ENCODE peak calls at places on chromosome 13, in nine cellular contexts. C is Peyer's patch; H is CD4-positive, alpha-beta T cell; D is stomach; O is lower lobe of right lung; U is lung; S is psoas muscle; X is RWPE1; F is breast epithelium. P is an unnamed sample.

GRCh38 chr13:113753171-113753570 is 5.9 kb upstream of the TMEM255B start:
- DNase-seq in C (peak), X (no peak), U (no peak), S (no peak), F (no peak), O (peak), D (no peak), H (no peak), P (no peak)

GRCh38 chr13:93227280-93227905 is 786 bp downstream of the GPC6 start:
- DNase-seq in S (peak), X (no peak), U (no peak), D (no peak), H (no peak), F (no peak), O (peak), C (no peak), P (no peak)

GRCh38 chr13:73722120-73722519 is 412.1 kb downstream of the KLF12 start:
- DNase-seq in C (no peak), O (no peak), H (no peak), S (no peak), U (no peak), X (peak), D (no peak), F (no peak), P (no peak)

GRCh38 chr13:32354040-32354439 is 38.7 kb downstream of the BRCA2 start:
- DNase-seq in X (no peak), H (no peak), C (no peak), S (no peak), U (no peak), D (no peak), O (no peak), F (no peak), P (no peak)

GRCh38 chr13:37014609-37015008 is 14.0 kb downstream of the EXOSC8 start:
- DNase-seq in F (no peak), O (no peak), H (no peak), X (no peak), D (no peak), S (no peak), U (no peak), C (no peak), P (no peak)

GRCh38 chr13:103056008-103056407 is 10.2 kb downstream of the SLC10A2 start:
- DNase-seq in U (no peak), D (no peak), S (no peak), F (no peak), H (no peak), O (no peak), C (no peak), X (no peak), P (no peak)

GRCh38 chr13:114067381-114067885 is 65.0 kb downstream of the RASA3 start:
- DNase-seq in F (no peak), X (no peak), S (no peak), H (no peak), C (no peak), O (no peak), D (no peak), U (no peak), P (no peak)

GRCh38 chr13:25489238-25489637 is 117.5 kb downstream of the ATP8A2 start:
- DNase-seq in D (no peak), F (no peak), S (no peak), C (no peak), U (no peak), O (no peak), H (no peak), X (no peak), P (no peak)

GRCh38 chr13:89520468-89520867 is 1827.0 kb upstream of the MIR17HG start:
- DNase-seq in F (no peak), O (no peak), X (peak), D (no peak), H (no peak), S (no peak), C (no peak), U (no peak), P (no peak)

GRCh38 chr13:87810391-87810801 is 139.2 kb downstream of the SLITRK5 start:
- DNase-seq in D (no peak), O (no peak), H (no peak), S (no peak), F (no peak), X (no peak), C (no peak), U (no peak), P (no peak)
- TF ChIP-seq CTCF in D (no peak), O (no peak), H (no peak), S (no peak), F (no peak), X (no peak), C (no peak), U (no peak), P (no peak)

DNA sequence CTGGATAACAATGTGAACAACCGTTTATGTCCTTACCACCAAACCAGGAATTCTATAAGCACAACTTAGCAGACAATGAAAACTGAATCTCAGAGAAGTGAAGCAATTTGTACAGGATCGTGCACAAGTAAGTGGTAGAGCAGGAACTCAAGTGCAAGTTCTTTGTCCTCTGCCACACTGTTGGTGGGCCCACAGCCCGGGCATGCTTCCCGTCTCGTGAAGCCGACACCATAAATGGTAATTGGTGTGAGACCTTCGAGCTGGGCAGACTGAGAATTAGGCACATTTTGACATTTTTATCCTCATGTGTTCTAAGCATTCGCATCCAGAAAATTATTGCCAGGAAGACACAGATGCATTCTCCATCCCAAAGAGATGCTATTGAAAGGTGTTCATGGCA is 27.9 kb upstream of the FLT1 start:
- DNase-seq in H (no peak), O (no peak), F (no peak), D (no peak), X (no peak), U (no peak), S (no peak), C (no peak), P (no peak)
- H3K27ac ChIP-seq in H (no peak), O (no peak), F (no peak), D (no peak), X (no peak), U (no peak), S (no peak), C (no peak), P (no peak)

DNA sequence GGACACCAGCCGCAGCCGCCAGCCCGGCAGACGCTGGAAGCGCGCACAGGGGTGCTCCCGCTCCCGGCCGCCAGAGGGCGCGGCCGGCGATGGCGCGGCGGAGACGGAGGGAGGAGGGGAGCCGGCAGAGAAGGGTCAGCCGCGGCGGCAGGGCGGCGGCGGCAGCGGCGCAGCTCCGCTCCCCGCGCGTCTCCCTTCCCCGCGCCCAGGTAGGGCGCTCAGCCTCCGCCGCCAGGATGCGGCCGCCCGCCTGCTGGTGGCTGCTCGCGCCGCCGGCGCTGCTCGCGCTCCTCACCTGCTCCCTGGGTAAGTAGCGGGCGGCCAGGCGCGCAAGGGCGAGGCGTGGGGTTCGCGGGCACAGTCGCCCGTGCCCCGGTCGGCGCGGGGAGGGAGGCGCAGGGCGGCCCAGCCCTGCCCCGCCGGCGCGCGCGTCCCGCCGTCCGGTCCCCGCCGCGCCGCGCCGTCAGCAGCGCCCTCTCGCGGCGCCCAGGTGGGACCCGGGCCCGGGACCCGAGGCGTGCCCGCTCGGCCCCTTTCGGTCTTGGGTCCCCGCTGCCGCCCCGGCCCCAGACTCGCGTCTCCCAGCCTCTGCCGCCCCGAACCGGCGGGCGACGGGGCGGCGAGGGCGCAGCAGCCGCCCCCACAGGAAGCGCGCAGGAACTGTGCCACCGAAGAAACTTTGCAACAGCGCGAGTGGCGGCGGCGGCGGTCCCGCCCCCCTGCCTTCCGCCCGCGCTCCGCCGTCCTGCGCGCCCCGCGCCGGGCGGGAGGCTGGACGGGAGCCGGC is at the start of gene B3GLCT:
- DNase-seq in F (peak), O (peak), C (peak), X (peak), S (peak), D (peak), U (peak), H (peak), P (peak)
- TF ChIP-seq CTCF in F (no peak), O (peak), C (peak), X (peak), S (peak), D (peak), U (peak), H (peak), P (peak)

GRCh38 chr13:51148952-51149573 is 38.0 kb upstream of the C13orf42 start:
- DNase-seq in S (no peak), H (no peak), C (no peak), F (peak), D (no peak), U (no peak), X (peak), O (no peak), P (no peak)

GRCh38 chr13:51153527-51153926 is 42.5 kb upstream of the C13orf42 start:
- DNase-seq in S (no peak), H (no peak), F (no peak), D (no peak), U (no peak), X (no peak), C (no peak), O (no peak), P (no peak)

GRCh38 chr13:51154029-51154555 is 43.0 kb upstream of the C13orf42 start:
- DNase-seq in O (no peak), F (no peak), H (no peak), S (no peak), X (no peak), U (no peak), D (no peak), C (no peak), P (no peak)

GRCh38 chr13:51151463-51151862 is 40.4 kb upstream of the C13orf42 start:
- DNase-seq in S (no peak), H (no peak), O (no peak), U (no peak), F (no peak), C (no peak), D (no peak), X (no peak), P (no peak)

GRCh38 chr13:51152713-51153112 is 41.6 kb upstream of the C13orf42 start:
- DNase-seq in O (no peak), C (no peak), U (no peak), S (no peak), F (no peak), X (no peak), H (no peak), D (no peak), P (no peak)
- H3K27ac ChIP-seq in O (no peak), C (no peak), U (no peak), S (no peak), F (no peak), X (no peak), H (no peak), D (no peak), P (no peak)

DNA sequence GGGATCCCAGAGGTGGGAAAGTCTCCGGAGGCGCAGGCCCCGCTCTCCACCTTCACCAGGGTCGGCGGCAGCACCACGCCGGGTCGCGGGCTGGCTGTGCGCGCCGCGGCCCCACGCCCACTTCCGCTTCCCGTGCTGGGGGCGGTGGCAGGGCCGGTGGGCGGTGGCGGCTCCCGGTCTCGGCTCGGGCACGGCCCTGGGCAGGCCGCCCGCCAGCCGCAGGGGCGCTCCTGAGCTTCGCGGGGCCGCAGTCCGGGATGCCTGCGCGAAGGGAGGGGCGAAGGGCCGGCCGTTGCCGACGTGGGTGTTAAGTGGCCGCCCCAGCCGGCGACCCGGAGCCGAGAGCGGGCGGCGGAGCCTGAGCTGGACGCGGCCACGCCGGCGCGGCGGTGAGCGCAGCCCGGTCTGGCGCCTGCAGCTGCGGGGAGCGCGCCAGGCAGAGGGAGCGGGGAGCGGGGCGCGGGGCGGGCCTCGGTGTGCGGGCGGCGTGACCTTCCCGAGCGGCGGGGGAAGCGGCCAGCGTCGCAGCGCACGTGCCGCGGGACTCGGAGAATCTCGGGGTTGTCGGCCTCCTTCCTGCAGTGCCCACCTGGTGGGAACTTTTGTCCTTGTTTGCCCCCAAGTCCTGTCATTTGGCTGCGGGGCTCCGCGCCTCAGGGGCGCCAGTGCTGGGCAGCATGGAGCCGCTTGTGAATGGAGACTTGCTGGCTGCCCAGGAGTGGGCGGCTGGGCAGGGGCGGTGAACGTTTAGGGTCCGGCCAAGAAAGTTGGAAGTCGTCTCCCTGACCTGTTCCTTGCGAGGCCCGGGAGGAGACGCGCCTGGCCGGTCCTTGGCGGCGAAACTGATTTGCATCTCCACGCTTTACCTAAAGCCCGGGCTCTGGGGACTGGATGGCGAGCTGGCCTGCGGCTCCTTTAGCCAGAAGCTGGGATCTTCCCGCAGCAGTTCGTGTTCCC is at the start of gene SLC25A15:
- DNase-seq in D (peak), X (peak), C (peak), U (peak), O (peak), H (peak), F (peak), S (peak), P (peak)
- TF ChIP-seq CTCF in D (no peak), X (peak), C (peak), U (no peak), O (peak), H (no peak), F (no peak), S (peak), P (no peak)

DNA sequence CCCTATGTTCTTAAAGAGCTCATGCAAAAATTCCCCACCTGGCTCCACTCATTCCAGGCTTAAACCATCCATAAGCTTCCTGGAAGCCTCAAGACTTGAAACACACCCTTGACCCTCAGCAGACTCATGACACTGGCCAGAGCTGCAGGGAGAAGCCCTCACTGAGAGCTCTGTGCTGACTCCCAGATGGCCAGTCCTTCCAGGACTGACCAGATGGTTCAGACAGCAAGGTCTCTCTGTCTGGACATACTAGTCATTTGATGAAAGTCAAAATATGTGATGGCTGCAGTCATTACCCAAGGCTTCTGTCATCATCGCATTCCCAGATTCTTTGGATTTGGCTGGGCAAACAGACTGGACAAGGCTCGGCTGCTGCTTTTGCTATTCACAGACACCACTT is 397.4 kb downstream of the FOXO1 start:
- DNase-seq in C (no peak), X (no peak), U (no peak), H (no peak), F (no peak), O (no peak), S (peak), D (no peak), P (no peak)
- H3K27ac ChIP-seq in C (no peak), X (no peak), U (no peak), H (no peak), F (no peak), O (no peak), S (no peak), D (no peak), P (no peak)